ENCODE peak calls at places on chromosome 22, in six cellular contexts. T, M, D, F, Y and G are unnamed samples.

GRCh38 chr22:42794551-42795510 is 62.2 kb downstream of the ARFGAP3 start:
- DNase-seq in T (peak; percentile 10), M (no peak), D (no peak), F (no peak), Y (no peak), G (no peak)

GRCh38 chr22:50112151-50113118 is 22.6 kb downstream of the MOV10L1 start:
- DNase-seq in T (no peak), M (no peak), D (peak; percentile 85), F (no peak), Y (no peak), G (no peak)

GRCh38 chr22:37716708-37717107 is 19.9 kb downstream of the TRIOBP start:
- DNase-seq in T (no peak), M (no peak), D (peak; percentile 64), F (no peak), Y (no peak), G (no peak)

GRCh38 chr22:38136607-38137006 is 26.1 kb upstream of the BAIAP2L2 start:
- DNase-seq in T (no peak), M (no peak), D (no peak), F (no peak), Y (no peak), G (no peak)

GRCh38 chr22:35154937-35155387 is 89.0 kb downstream of the ISX start:
- DNase-seq in T (peak; percentile 41), M (peak; percentile 75), D (peak; percentile 49), F (peak; percentile 26), Y (peak; percentile 20), G (peak; percentile 67)

GRCh38 chr22:39666926-39667325 is 96.4 kb downstream of the CACNA1I start:
- DNase-seq in T (no peak), M (no peak), D (no peak), F (no peak), Y (no peak), G (no peak)

GRCh38 chr22:36160499-36160942 is at the start of gene APOL3:
- DNase-seq in T (peak; percentile 39), M (no peak), D (peak; percentile 45), F (peak; percentile 41), Y (no peak), G (peak; percentile 25)

GRCh38 chr22:38569972-38570840 is at the start of gene DMC1:
- DNase-seq in T (peak; percentile 94), M (peak; percentile 96), D (peak; percentile 45), F (peak; percentile 70), Y (peak; percentile 60), G (no peak)

GRCh38 chr22:19574247-19574646 is 50.0 kb upstream of the CLDN5 start:
- DNase-seq in T (no peak), M (no peak), D (no peak), F (no peak), Y (no peak), G (no peak)

GRCh38 chr22:23791737-23792645 is 5.2 kb downstream of the SMARCB1 start:
- DNase-seq in T (no peak), M (no peak), D (no peak), F (no peak), Y (no peak), G (no peak)

GRCh38 chr22:32926600-32926999 is 125.1 kb downstream of the TIMP3 start:
- DNase-seq in T (no peak), M (peak; percentile 41), D (peak; percentile 39), F (no peak), Y (peak; percentile 3), G (no peak)
- TF ChIP-seq CTCF in T (peak; percentile 8), M (peak; percentile 54), D (peak; percentile 76), F (peak; percentile 52), Y (peak; percentile 31), G (no peak)

GRCh38 chr22:24807284-24807950 is 1.4 kb downstream of the SGSM1 start:
- DNase-seq in T (no peak), M (no peak), D (peak; percentile 11), F (no peak), Y (no peak), G (no peak)
- H3K4me3 ChIP-seq in T (no peak overlapping the region), M (no peak overlapping the region), D (no peak overlapping the region), F (no peak overlapping the region), Y (no peak overlapping the region), G (no peak overlapping the region)

DNA sequence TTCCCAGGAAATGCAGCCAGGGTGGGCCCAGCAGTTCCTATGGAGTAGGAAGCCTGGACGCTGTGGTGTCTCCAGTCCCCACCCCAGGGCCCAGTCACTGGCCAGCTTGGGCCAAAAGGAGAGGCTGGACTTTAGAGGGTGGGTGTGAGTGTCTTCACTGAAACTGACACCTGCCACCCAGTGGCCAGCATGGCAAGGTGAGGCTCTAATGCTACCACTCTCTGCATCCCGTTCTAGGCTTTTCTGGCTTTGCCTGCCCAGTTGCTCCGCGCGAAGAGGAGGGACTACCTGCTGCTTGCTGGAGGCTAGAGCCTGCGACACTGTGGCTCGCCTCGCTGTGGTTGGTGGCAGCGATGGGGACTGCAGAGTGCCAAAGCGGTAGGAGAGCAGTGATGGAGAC is 35.4 kb downstream of the C22orf42 start:
- DNase-seq in T (no peak), M (peak; percentile 48), D (no peak), F (no peak), Y (no peak), G (no peak)
- TF ChIP-seq CTCF in T (peak; percentile 11), M (no peak), D (peak; percentile 5), F (no peak), Y (peak; percentile 31), G (peak; percentile 64)

GRCh38 chr22:41367680-41368542 is 13.8 kb upstream of the TEF start:
- DNase-seq in T (peak; percentile 63), M (no peak), D (no peak), F (no peak), Y (no peak), G (no peak)
- H3K4me3 ChIP-seq in T (peak overlapping the region; percentile 30), M (no peak overlapping the region), D (no peak overlapping the region), F (peak overlapping the region; percentile 1), Y (no peak overlapping the region), G (peak overlapping the region; percentile 43)

GRCh38 chr22:27886843-27887151 is 32.3 kb downstream of the PITPNB start:
- DNase-seq in T (no peak), M (no peak), D (no peak), F (no peak), Y (no peak), G (no peak)
- TF ChIP-seq CTCF in T (no peak), M (no peak), D (no peak), F (no peak), Y (no peak), G (no peak)

GRCh38 chr22:46776876-46777608 is 14.6 kb downstream of the TBC1D22A start:
- DNase-seq in T (no peak), M (no peak), D (no peak), F (no peak), Y (no peak), G (no peak)
- H3K4me3 ChIP-seq in T (no peak overlapping the region), M (no peak overlapping the region), D (no peak overlapping the region), F (no peak overlapping the region), Y (no peak overlapping the region), G (no peak overlapping the region)

DNA sequence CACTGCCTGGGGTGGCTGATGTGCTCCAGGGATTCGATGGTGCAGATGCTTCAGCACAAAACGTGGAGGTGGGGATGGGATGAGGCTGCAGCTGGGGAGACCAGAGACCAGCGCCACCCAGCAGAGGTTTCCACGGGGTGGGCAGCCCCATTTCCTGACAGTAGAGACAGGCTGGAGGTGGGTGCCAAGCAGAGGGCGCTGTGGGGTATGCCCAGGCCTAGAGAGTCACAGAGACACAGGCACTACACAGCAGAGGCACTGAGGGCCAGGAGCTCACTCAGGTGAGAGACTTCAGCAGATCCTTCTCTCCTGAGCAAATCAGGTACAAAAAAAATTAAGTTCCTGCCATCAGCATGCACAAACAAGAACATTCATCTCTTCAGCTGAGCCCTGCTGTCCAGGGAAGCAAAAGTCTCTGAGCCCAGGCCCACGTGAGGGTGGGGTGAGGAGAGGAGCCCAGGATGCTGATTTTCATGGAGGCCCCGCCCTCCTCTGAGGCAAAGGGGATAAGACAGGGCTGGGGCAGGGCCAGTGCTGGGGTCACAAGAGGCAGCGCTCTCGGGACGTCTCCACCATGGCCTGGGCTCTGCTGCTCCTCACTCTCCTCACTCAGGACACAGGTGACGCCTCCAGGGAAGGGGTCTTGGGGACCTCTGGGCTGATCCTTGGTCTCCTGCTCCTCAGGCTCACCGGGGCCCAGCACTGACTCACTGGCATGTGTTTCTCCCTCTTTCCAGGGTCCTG is 53.1 kb downstream of the GGTLC2 start:
- DNase-seq in T (no peak), M (no peak), D (no peak), F (no peak), Y (no peak), G (no peak)
- TF ChIP-seq CTCF in T (no peak), M (no peak), D (no peak), F (no peak), Y (no peak), G (no peak)